ENCODE peak calls at places on chromosomes 2 and 18, in five cellular contexts. M is activated T-helper 9 cell treated with anti-CD3 and anti-CD28 coated beads, Interleukin-2, amount 50 U/mL, for 16 hours; W is activated CD8-positive, alpha-beta memory T cell treated with anti-CD3 and anti-CD28 coated beads, Interleukin-2, amount 50 U/mL, for 48 hours; P is nephron progenitor cell; L is cerebellum. F is an unnamed sample.

GRCh38 chr2:205889073-205889472 is 196.9 kb downstream of the INO80D start:
- DNase-seq in M (no peak), L (no peak), W (no peak), P (no peak), F (no peak)

GRCh38 chr2:26691881-26692813 is at the start of gene KCNK3:
- DNase-seq in M (peak; percentile 7), P (peak; percentile 90), L (peak; percentile 85), W (peak; percentile 70), F (peak; percentile 57)

GRCh38 chr2:96530474-96531357 is 5.8 kb upstream of the ARID5A start:
- DNase-seq in M (no peak), L (no peak), W (peak; percentile 66), P (no peak), F (no peak)

GRCh38 chr2:96116424-96116878 is at the start of gene ADRA2B:
- DNase-seq in M (peak; percentile 72), P (peak; percentile 84), W (peak; percentile 81), L (no peak), F (no peak)

GRCh38 chr18:8153887-8154583 is 455.2 kb upstream of the RAB12 start:
- DNase-seq in M (no peak), L (no peak), W (no peak), P (no peak), F (no peak)

GRCh38 chr18:4605222-4605621 is 150.1 kb upstream of the DLGAP1 start:
- DNase-seq in L (no peak), W (no peak), M (no peak), P (peak; percentile 42), F (no peak)

GRCh38 chr18:47604041-47604440 is 326.4 kb downstream of the SMAD2 start:
- DNase-seq in M (no peak), W (no peak), L (no peak), P (no peak), F (no peak)

GRCh38 chr2:190277234-190278112 is 42.2 kb downstream of the HIBCH start:
- DNase-seq in M (no peak), P (no peak), L (no peak), W (no peak), F (peak; percentile 10)

F was measured in HTR-8/SVneo.